ENCODE peak calls at places on chromosomes 12 and 14, in four cellular contexts. One of them, this sample, is unnamed.

GRCh38 chr14:100820945-100821344 is 5.0 kb upstream of the MEG3 start:
- DNase-seq in IMR-90: no peak
- DNase-seq in neuronal stem cell: no peak
- DNase-seq in H1: no peak
- DNase-seq in this sample: no peak

GRCh38 chr14:79914595-79914994 is 296.7 kb downstream of the DIO2 start:
- DNase-seq in IMR-90: no peak
- DNase-seq in neuronal stem cell: no peak
- DNase-seq in H1: no peak
- DNase-seq in this sample: no peak

GRCh38 chr14:62462996-62463395 is 582.3 kb downstream of the KCNH5 start:
- DNase-seq in IMR-90: no peak
- DNase-seq in neuronal stem cell: no peak
- DNase-seq in H1: no peak
- DNase-seq in this sample: no peak

GRCh38 chr12:52792185-52793029 is 3.5 kb downstream of the KRT3 start:
- DNase-seq in IMR-90: no peak
- DNase-seq in neuronal stem cell: no peak
- DNase-seq in H1: no peak
- DNase-seq in this sample: no peak

GRCh38 chr14:27995688-27996087 is 770.9 kb upstream of the FOXG1 start:
- DNase-seq in IMR-90: no peak
- DNase-seq in neuronal stem cell: no peak
- DNase-seq in H1: no peak
- DNase-seq in this sample: no peak

GRCh38 chr12:91551242-91551641 is 368.6 kb upstream of the DCN start:
- DNase-seq in IMR-90: no peak
- DNase-seq in neuronal stem cell: no peak
- DNase-seq in H1: no peak
- DNase-seq in this sample: no peak

GRCh38 chr12:115785548-115785947 is 491.9 kb downstream of the MED13L start:
- DNase-seq in IMR-90: no peak
- DNase-seq in neuronal stem cell: no peak
- DNase-seq in H1: no peak
- DNase-seq in this sample: no peak

GRCh38 chr12:91332305-91332704 is 149.7 kb upstream of the DCN start:
- DNase-seq in IMR-90: peak
- DNase-seq in neuronal stem cell: no peak
- DNase-seq in H1: no peak
- DNase-seq in this sample: no peak

GRCh38 chr12:111840831-111841230 is 1.2 kb upstream of the MAPKAPK5 start:
- DNase-seq in IMR-90: no peak
- DNase-seq in neuronal stem cell: no peak
- DNase-seq in H1: no peak
- DNase-seq in this sample: no peak

GRCh38 chr14:104885031-104885972 is 20.2 kb downstream of the CEP170B start:
- DNase-seq in IMR-90: no peak
- DNase-seq in neuronal stem cell: no peak
- DNase-seq in H1: no peak
- DNase-seq in this sample: no peak

GRCh38 chr12:92467886-92468285 is 234.9 kb upstream of the PLEKHG7 start:
- DNase-seq in IMR-90: peak
- DNase-seq in neuronal stem cell: no peak
- DNase-seq in H1: no peak
- DNase-seq in this sample: peak

GRCh38 chr12:102542816-102543448 is 62.6 kb upstream of the IGF1 start:
- DNase-seq in IMR-90: peak
- DNase-seq in neuronal stem cell: no peak
- DNase-seq in H1: no peak
- DNase-seq in this sample: no peak

GRCh38 chr14:77931441-77931840 is 131.5 kb downstream of the ADCK1 start:
- DNase-seq in IMR-90: no peak
- DNase-seq in neuronal stem cell: no peak
- DNase-seq in H1: no peak
- DNase-seq in this sample: no peak

GRCh38 chr14:104893435-104894207 is 28.6 kb downstream of the CEP170B start:
- DNase-seq in IMR-90: no peak
- DNase-seq in neuronal stem cell: no peak
- DNase-seq in H1: no peak
- DNase-seq in this sample: no peak

GRCh38 chr14:23916446-23916845 is 37.1 kb upstream of the DHRS4 start:
- DNase-seq in IMR-90: no peak
- DNase-seq in neuronal stem cell: no peak
- DNase-seq in H1: no peak
- DNase-seq in this sample: no peak

GRCh38 chr12:96091833-96092232 is 56.4 kb upstream of the LTA4H start:
- DNase-seq in IMR-90: no peak
- DNase-seq in neuronal stem cell: no peak
- DNase-seq in H1: no peak
- DNase-seq in this sample: no peak

GRCh38 chr12:46332260-46332659 is 40.3 kb downstream of the SLC38A2 start:
- DNase-seq in IMR-90: peak
- DNase-seq in neuronal stem cell: no peak
- DNase-seq in H1: no peak
- DNase-seq in this sample: no peak

GRCh38 chr14:76985021-76985420 is 43.5 kb downstream of the IRF2BPL start:
- DNase-seq in IMR-90: peak
- DNase-seq in neuronal stem cell: no peak
- DNase-seq in H1: no peak
- DNase-seq in this sample: peak

GRCh38 chr12:1518763-1519516 is 75.4 kb downstream of the FBXL14 start:
- DNase-seq in IMR-90: peak
- DNase-seq in neuronal stem cell: no peak
- DNase-seq in H1: no peak
- DNase-seq in this sample: no peak

GRCh38 chr14:53152909-53153701 is at the start of gene DDHD1:
- DNase-seq in IMR-90: peak
- DNase-seq in neuronal stem cell: peak
- DNase-seq in H1: peak
- DNase-seq in this sample: peak

GRCh38 chr14:48703728-48704467 is 882.3 kb downstream of the RPS29 start:
- DNase-seq in IMR-90: no peak
- DNase-seq in neuronal stem cell: no peak
- DNase-seq in H1: no peak
- DNase-seq in this sample: no peak

GRCh38 chr12:64528616-64529015 is 76.7 kb downstream of the TBK1 start:
- DNase-seq in IMR-90: peak
- DNase-seq in neuronal stem cell: no peak
- DNase-seq in H1: no peak
- DNase-seq in this sample: no peak

GRCh38 chr14:55848964-55849363 is 269.0 kb downstream of the KTN1 start:
- DNase-seq in IMR-90: no peak
- DNase-seq in neuronal stem cell: no peak
- DNase-seq in H1: no peak
- DNase-seq in this sample: no peak

GRCh38 chr12:8483081-8483479 is 27.3 kb downstream of the CLEC6A start:
- DNase-seq in IMR-90: no peak
- DNase-seq in neuronal stem cell: no peak
- DNase-seq in H1: no peak
- DNase-seq in this sample: no peak

GRCh38 chr12:44510510-44510909 is 365.6 kb downstream of the NELL2 start:
- DNase-seq in IMR-90: no peak
- DNase-seq in neuronal stem cell: no peak
- DNase-seq in H1: no peak
- DNase-seq in this sample: no peak

GRCh38 chr12:116916714-116917114 is 6.0 kb downstream of the FBXW8 start:
- DNase-seq in IMR-90: peak
- DNase-seq in neuronal stem cell: no peak
- DNase-seq in H1: no peak
- DNase-seq in this sample: peak

GRCh38 chr12:116317139-116317538 is 39.6 kb upstream of the MED13L start:
- DNase-seq in IMR-90: no peak
- DNase-seq in neuronal stem cell: no peak
- DNase-seq in H1: no peak
- DNase-seq in this sample: no peak

GRCh38 chr12:14403711-14404164 is 38.3 kb downstream of the ATF7IP start:
- DNase-seq in IMR-90: peak
- DNase-seq in neuronal stem cell: no peak
- DNase-seq in H1: no peak
- DNase-seq in this sample: no peak

GRCh38 chr14:74630881-74631690 is 19.0 kb upstream of the LTBP2 start:
- DNase-seq in IMR-90: peak
- DNase-seq in neuronal stem cell: no peak
- DNase-seq in H1: no peak
- DNase-seq in this sample: no peak
- H2AFZ ChIP-seq in IMR-90: peak
- H2AFZ ChIP-seq in neuronal stem cell: peak
- H2AFZ ChIP-seq in H1: no peak
- H2AFZ ChIP-seq in this sample: peak

DNA sequence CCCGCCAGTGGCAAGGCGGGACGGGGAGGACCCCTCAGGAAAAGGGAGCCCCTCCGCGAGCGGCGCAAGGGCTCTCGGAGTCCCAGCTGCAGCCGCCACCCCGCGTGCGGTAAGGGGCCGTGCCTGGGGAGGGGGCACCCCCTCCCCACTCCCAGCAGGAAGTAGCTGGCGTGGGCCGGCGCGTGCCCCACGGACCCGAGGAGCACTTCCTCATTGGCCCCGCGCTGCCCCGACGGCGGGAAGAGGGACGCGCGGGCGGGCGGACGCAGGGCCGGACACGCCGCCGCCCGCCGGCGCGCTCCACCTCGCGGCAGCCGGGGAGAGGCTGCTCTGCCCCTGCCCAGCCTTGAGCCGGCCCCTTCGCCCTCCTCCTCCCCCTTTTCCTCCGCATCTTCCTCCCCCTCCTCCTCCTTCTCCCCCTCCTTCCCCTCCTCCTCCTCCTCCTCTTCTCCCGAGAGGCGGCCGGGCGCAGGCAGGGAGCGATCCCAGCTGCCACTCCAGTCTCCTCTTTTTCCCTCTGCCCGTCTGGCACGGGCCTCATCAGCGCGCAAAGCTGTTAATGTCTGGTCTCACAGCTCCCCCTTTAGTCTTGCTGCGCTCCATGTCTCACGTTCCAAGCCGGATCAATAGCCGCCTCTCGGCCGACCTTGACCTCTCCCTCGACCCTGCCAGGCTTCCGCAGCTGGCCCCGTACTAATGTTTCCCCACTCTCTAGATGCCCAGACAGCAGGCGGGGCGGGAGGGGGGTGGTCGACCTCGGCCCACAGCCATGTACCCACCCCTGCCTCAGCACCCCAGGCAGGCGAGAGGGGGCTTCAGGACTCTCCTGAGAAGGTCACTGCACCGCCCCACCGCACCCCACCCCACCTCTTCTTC is 2.6 kb upstream of the BCL11B start:
- DNase-seq in IMR-90: peak
- DNase-seq in neuronal stem cell: peak
- DNase-seq in H1: peak
- DNase-seq in this sample: peak
- H2BK120ac ChIP-seq in IMR-90: no peak
- H2BK120ac ChIP-seq in neuronal stem cell: no peak
- H2BK120ac ChIP-seq in H1: no peak
- H2BK120ac ChIP-seq in this sample: no peak

GRCh38 chr14:103847954-103848719 is 762 bp upstream of the PPP1R13B start:
- DNase-seq in IMR-90: no peak
- DNase-seq in neuronal stem cell: no peak
- DNase-seq in H1: no peak
- DNase-seq in this sample: peak
- H2AFZ ChIP-seq in IMR-90: peak
- H2AFZ ChIP-seq in neuronal stem cell: peak
- H2AFZ ChIP-seq in H1: no peak
- H2AFZ ChIP-seq in this sample: peak

GRCh38 chr14:68693926-68694325 is 98.9 kb downstream of the ZFP36L1 start:
- DNase-seq in IMR-90: no peak
- DNase-seq in neuronal stem cell: no peak
- DNase-seq in H1: no peak
- DNase-seq in this sample: no peak
- H2BK120ac ChIP-seq in IMR-90: peak
- H2BK120ac ChIP-seq in neuronal stem cell: no peak
- H2BK120ac ChIP-seq in H1: no peak
- H2BK120ac ChIP-seq in this sample: no peak